ENCODE peak calls at places on chromosomes 3 and 15, in six cellular contexts. M, B, Z, K, V and U are unnamed samples.

GRCh38 chr3:14377838-14378169 is 24.6 kb upstream of the SLC6A6 start:
- DNase-seq in M (no peak), B (no peak), Z (no peak), K (no peak), V (no peak), U (no peak)

GRCh38 chr3:18648163-18648562 is 223.0 kb upstream of the SATB1 start:
- DNase-seq in M (no peak), B (no peak), Z (no peak), K (no peak), V (no peak), U (no peak)

GRCh38 chr3:178352300-178353021 is 183.8 kb upstream of the KCNMB2 start:
- DNase-seq in M (peak), B (peak), Z (peak), K (no peak), V (no peak), U (no peak)

GRCh38 chr3:152436707-152437615 is 168.2 kb downstream of the MBNL1 start:
- DNase-seq in M (no peak), B (no peak), Z (peak), K (no peak), V (no peak), U (no peak)

GRCh38 chr3:174541708-174542107 is 317.4 kb upstream of the NAALADL2 start:
- DNase-seq in M (peak), B (no peak), Z (no peak), K (no peak), V (no peak), U (no peak)

GRCh38 chr15:65177901-65178300 is 7.2 kb downstream of the CLPX start:
- DNase-seq in M (no peak), B (no peak), Z (no peak), K (no peak), V (no peak), U (no peak)

GRCh38 chr3:39109086-39109485 is 1.6 kb downstream of the TTC21A start:
- DNase-seq in M (no peak), B (no peak), Z (no peak), K (no peak), V (no peak), U (no peak)

GRCh38 chr3:43872301-43872700 is 181.6 kb downstream of the ABHD5 start:
- DNase-seq in M (peak), B (peak), Z (peak), K (no peak), V (no peak), U (no peak)

DNA sequence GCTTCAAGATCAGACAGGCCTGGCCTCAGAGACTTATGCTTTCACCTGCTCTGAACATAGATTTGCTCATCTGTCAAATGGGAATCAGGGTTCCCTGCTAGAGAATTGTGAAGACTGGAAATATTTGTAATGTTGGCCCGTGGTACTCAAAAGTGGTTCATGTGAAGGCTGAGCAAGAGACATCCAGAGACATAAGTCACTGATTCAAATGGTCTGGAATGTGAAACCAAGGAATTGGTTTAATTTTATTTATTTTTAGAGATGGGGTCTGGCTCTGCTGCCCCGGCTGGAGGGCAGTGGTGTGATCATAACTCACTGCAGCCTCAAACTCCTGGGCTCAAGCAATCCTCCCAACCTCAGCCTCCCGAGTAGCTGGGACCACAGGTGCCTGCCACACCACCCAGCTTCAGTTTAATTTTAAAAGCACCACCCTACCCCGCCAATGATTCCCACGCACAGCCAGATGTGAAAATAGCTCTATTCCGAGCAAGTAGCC is 60.1 kb downstream of the DAPK2 start:
- DNase-seq in M (no peak), B (no peak), Z (no peak), K (no peak), V (no peak), U (no peak)
- H3K27ac ChIP-seq in M (no peak), B (no peak), Z (no peak), K (peak), V (no peak), U (peak)

DNA sequence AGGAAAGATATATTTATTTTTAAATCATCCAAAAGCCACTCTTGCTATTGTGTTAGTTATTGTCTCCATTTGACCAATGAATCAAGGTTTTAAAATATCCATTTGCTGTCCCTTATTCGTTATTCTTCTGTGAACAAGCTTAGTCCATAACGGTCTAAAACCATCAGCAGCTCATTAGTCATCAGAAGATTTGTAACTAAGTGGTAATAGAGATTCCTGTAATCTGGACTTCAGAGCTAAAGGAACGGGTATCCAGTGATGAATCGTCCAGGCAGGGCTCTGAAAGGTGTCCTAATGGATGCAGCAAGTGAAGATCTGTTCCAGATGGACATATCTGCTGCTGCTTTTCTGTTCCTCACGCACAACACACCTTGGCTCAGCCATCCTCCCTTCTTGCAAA is 362.7 kb upstream of the CFAP20DC start:
- DNase-seq in M (peak), B (no peak), Z (no peak), K (no peak), V (no peak), U (no peak)
- H3K4me3 ChIP-seq in M (no peak), B (no peak), Z (no peak), K (no peak), V (no peak), U (no peak)

GRCh38 chr3:25448750-25449684 is 21.0 kb downstream of the RARB start:
- DNase-seq in M (peak), B (no peak), Z (peak), K (peak), V (peak), U (peak)
- H3K27ac ChIP-seq in M (no peak), B (no peak), Z (no peak), K (no peak), V (peak), U (peak)

GRCh38 chr3:44926921-44927320 is 49.1 kb downstream of the ZDHHC3 start:
- DNase-seq in M (no peak), B (no peak), Z (no peak), K (no peak), V (no peak), U (no peak)

GRCh38 chr3:44920081-44920480 is 45.7 kb downstream of the TGM4 start:
- DNase-seq in M (no peak), B (no peak), Z (no peak), K (no peak), V (peak), U (no peak)

GRCh38 chr3:44924102-44925084 is 50.0 kb downstream of the TGM4 start:
- DNase-seq in M (peak), B (no peak), Z (no peak), K (no peak), V (no peak), U (no peak)

GRCh38 chr3:44926172-44926571 is 49.8 kb downstream of the ZDHHC3 start:
- DNase-seq in M (no peak), B (no peak), Z (no peak), K (no peak), V (no peak), U (no peak)

GRCh38 chr3:44923634-44924033 is 49.2 kb downstream of the TGM4 start:
- DNase-seq in M (no peak), B (no peak), Z (no peak), K (no peak), V (no peak), U (no peak)
- H3K4me3 ChIP-seq in M (no peak), B (no peak), Z (no peak), K (no peak), V (no peak), U (no peak)

DNA sequence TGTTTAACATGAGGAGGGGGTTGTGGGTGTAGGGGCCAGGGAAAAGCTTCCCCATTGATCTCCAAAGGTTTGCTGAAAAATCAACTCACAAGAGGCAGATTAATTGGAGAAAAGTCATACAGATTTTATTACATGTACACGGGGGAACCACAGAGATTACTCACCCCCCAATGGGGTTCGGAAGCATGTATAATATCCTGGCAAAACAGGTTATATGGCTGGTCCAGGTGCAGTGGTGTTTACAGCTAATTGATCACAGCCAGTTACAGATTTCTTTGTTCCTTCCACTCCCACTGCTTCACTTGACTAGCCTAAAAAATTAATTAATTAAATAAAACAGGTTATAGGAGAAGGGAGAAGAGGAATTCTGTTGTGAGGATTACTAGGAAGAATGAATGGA is 22.3 kb downstream of the PRKCI start:
- DNase-seq in M (no peak), B (no peak), Z (no peak), K (no peak), V (no peak), U (no peak)
- H3K27ac ChIP-seq in M (no peak), B (no peak), Z (no peak), K (no peak), V (no peak), U (no peak)

GRCh38 chr15:74430510-74430951 is 3.2 kb downstream of the SEMA7A start:
- DNase-seq in M (no peak), B (no peak), Z (no peak), K (no peak), V (no peak), U (no peak)
- H3K4me3 ChIP-seq in M (no peak), B (peak), Z (no peak), K (no peak), V (no peak), U (no peak)

GRCh38 chr3:133938770-133939495 is 43.3 kb upstream of the RAB6B start:
- DNase-seq in M (peak), B (no peak), Z (no peak), K (peak), V (no peak), U (no peak)

GRCh38 chr3:133935843-133936825 is 40.5 kb upstream of the RAB6B start:
- DNase-seq in M (no peak), B (no peak), Z (no peak), K (peak), V (no peak), U (no peak)

GRCh38 chr3:133937756-133938601 is 42.3 kb upstream of the RAB6B start:
- DNase-seq in M (peak), B (no peak), Z (no peak), K (peak), V (no peak), U (no peak)

GRCh38 chr3:133934996-133935842 is 39.5 kb upstream of the RAB6B start:
- DNase-seq in M (no peak), B (no peak), Z (no peak), K (peak), V (no peak), U (no peak)

GRCh38 chr3:133937061-133937686 is 41.5 kb upstream of the RAB6B start:
- DNase-seq in M (no peak), B (no peak), Z (no peak), K (peak), V (no peak), U (no peak)
- H3K27ac ChIP-seq in M (no peak), B (no peak), Z (no peak), K (no peak), V (no peak), U (no peak)